ENCODE peak calls at places on chromosomes 6 and 20, in four cellular contexts. P, A, S and R are unnamed samples.

GRCh38 chr20:45817652-45818194 is 5.3 kb downstream of the UBE2C start:
- DNase-seq in P (no peak), A (no peak), S (no peak), R (no peak)

GRCh38 chr6:53647437-53648094 is 18.0 kb downstream of the KLHL31 start:
- DNase-seq in P (no peak), A (no peak), S (no peak), R (no peak)

GRCh38 chr6:156438519-156438918 is 338.7 kb upstream of the ARID1B start:
- DNase-seq in P (no peak), A (no peak), S (no peak), R (no peak)

GRCh38 chr6:28589952-28590340 is 64.3 kb downstream of the GPX5 start:
- DNase-seq in P (no peak), A (no peak), S (no peak), R (no peak)

GRCh38 chr6:44667226-44667625 is 279.7 kb downstream of the CDC5L start:
- DNase-seq in P (no peak), A (no peak), S (no peak), R (no peak)

GRCh38 chr6:39044181-39044580 is 4.4 kb upstream of the GLP1R start:
- DNase-seq in P (no peak), A (no peak), S (no peak), R (no peak)

GRCh38 chr6:107192739-107193296 is 77.5 kb upstream of the BEND3 start:
- DNase-seq in P (no peak), A (no peak), S (no peak), R (no peak)

GRCh38 chr6:1527098-1527497 is 82.6 kb upstream of the FOXC1 start:
- DNase-seq in P (peak), A (peak), S (no peak), R (no peak)

GRCh38 chr6:7763896-7764295 is 38.0 kb downstream of the BMP6 start:
- DNase-seq in P (no peak), A (no peak), S (no peak), R (no peak)

GRCh38 chr20:10902836-10903410 is 229.1 kb upstream of the JAG1 start:
- DNase-seq in P (no peak), A (no peak), S (no peak), R (no peak)

GRCh38 chr6:16140607-16141006 is 11.7 kb downstream of the MYLIP start:
- DNase-seq in P (no peak), A (no peak), S (no peak), R (no peak)

GRCh38 chr6:90712165-90712564 is 125.3 kb upstream of the MAP3K7 start:
- DNase-seq in P (no peak), A (no peak), S (no peak), R (no peak)

GRCh38 chr6:80527552-80528052 is 421.1 kb downstream of the BCKDHB start:
- DNase-seq in P (no peak), A (no peak), S (no peak), R (no peak)

GRCh38 chr6:127971945-127972391 is 71.1 kb upstream of the THEMIS start:
- DNase-seq in P (no peak), A (peak), S (no peak), R (no peak)

GRCh38 chr20:57450419-57450818 is 59.2 kb downstream of the RBM38 start:
- DNase-seq in P (peak), A (no peak), S (no peak), R (peak)

GRCh38 chr6:25652007-25652515 is at the start of gene SCGN:
- DNase-seq in P (peak), A (peak), S (peak), R (no peak)

GRCh38 chr20:4894409-4894808 is 106.9 kb downstream of the SLC23A2 start:
- DNase-seq in P (no peak), A (no peak), S (no peak), R (no peak)

GRCh38 chr20:54017846-54018245 is 52.5 kb downstream of the BCAS1 start:
- DNase-seq in P (no peak), A (no peak), S (no peak), R (no peak)

GRCh38 chr6:422423-423061 is 31.0 kb downstream of the IRF4 start:
- DNase-seq in P (no peak), A (no peak), S (no peak), R (no peak)

GRCh38 chr6:82954937-82955577 is 110.6 kb downstream of the UBE3D start:
- DNase-seq in P (no peak), A (no peak), S (no peak), R (no peak)

GRCh38 chr20:17614176-17614811 is 44.4 kb downstream of the DSTN start:
- DNase-seq in P (peak), A (no peak), S (peak), R (peak)

GRCh38 chr6:149335924-149336323 is 18.4 kb downstream of the TAB2 start:
- DNase-seq in P (peak), A (no peak), S (no peak), R (no peak)

GRCh38 chr20:15317546-15318242 is 980.3 kb upstream of the FLRT3 start:
- DNase-seq in P (no peak), A (no peak), S (no peak), R (no peak)

GRCh38 chr6:12602342-12602741 is 114.2 kb upstream of the PHACTR1 start:
- DNase-seq in P (no peak), A (no peak), S (no peak), R (no peak)